ENCODE peak calls at places on chromosomes 1 and 21, in ten cellular contexts. One of them, this sample, is unnamed. For H3K4me1, the result is how much of the 10 kb centered on the place peaks cover.

GRCh38 chr1:186304982-186305949 is 69.8 kb downstream of the TPR start:
- DNase-seq in A549: peak
- DNase-seq in suprapubic skin: no peak
- DNase-seq in GM12878: no peak
- DNase-seq in transverse colon: no peak
- DNase-seq in esophagus muscularis mucosa: no peak
- DNase-seq in ovary: no peak
- DNase-seq in sigmoid colon: no peak
- DNase-seq in upper lobe of left lung: no peak
- DNase-seq in H1: no peak
- DNase-seq in this sample: no peak

GRCh38 chr1:30740952-30741894 is 16.4 kb downstream of the LAPTM5 start:
- DNase-seq in A549: no peak
- DNase-seq in suprapubic skin: no peak
- DNase-seq in GM12878: no peak
- DNase-seq in transverse colon: no peak
- DNase-seq in esophagus muscularis mucosa: no peak
- DNase-seq in ovary: no peak
- DNase-seq in sigmoid colon: no peak
- DNase-seq in upper lobe of left lung: no peak
- DNase-seq in H1: no peak
- DNase-seq in this sample: no peak

GRCh38 chr1:29166291-29166878 is 15.3 kb downstream of the SRSF4 start:
- DNase-seq in A549: no peak
- DNase-seq in suprapubic skin: no peak
- DNase-seq in GM12878: no peak
- DNase-seq in transverse colon: peak
- DNase-seq in esophagus muscularis mucosa: no peak
- DNase-seq in ovary: no peak
- DNase-seq in sigmoid colon: no peak
- DNase-seq in upper lobe of left lung: no peak
- DNase-seq in H1: no peak
- DNase-seq in this sample: no peak

GRCh38 chr1:228684609-228685008 is 50.7 kb upstream of the RHOU start:
- DNase-seq in A549: no peak
- DNase-seq in suprapubic skin: no peak
- DNase-seq in GM12878: no peak
- DNase-seq in transverse colon: no peak
- DNase-seq in esophagus muscularis mucosa: no peak
- DNase-seq in ovary: no peak
- DNase-seq in sigmoid colon: no peak
- DNase-seq in upper lobe of left lung: no peak
- DNase-seq in H1: no peak
- DNase-seq in this sample: no peak

GRCh38 chr1:225848044-225848955 is 33.9 kb downstream of the TMEM63A start:
- DNase-seq in A549: no peak
- DNase-seq in suprapubic skin: no peak
- DNase-seq in GM12878: peak
- DNase-seq in transverse colon: no peak
- DNase-seq in esophagus muscularis mucosa: no peak
- DNase-seq in ovary: no peak
- DNase-seq in sigmoid colon: no peak
- DNase-seq in upper lobe of left lung: no peak
- DNase-seq in H1: no peak
- DNase-seq in this sample: no peak

GRCh38 chr21:27426196-27426595 is 459.3 kb upstream of the ADAMTS5 start:
- DNase-seq in A549: no peak
- DNase-seq in suprapubic skin: no peak
- DNase-seq in GM12878: no peak
- DNase-seq in transverse colon: no peak
- DNase-seq in esophagus muscularis mucosa: no peak
- DNase-seq in ovary: no peak
- DNase-seq in sigmoid colon: no peak
- DNase-seq in upper lobe of left lung: no peak
- DNase-seq in H1: no peak
- DNase-seq in this sample: no peak

GRCh38 chr1:169312084-169312954 is 55.3 kb downstream of the NME7 start:
- DNase-seq in A549: peak
- DNase-seq in suprapubic skin: no peak
- DNase-seq in GM12878: peak
- DNase-seq in transverse colon: no peak
- DNase-seq in esophagus muscularis mucosa: no peak
- DNase-seq in ovary: no peak
- DNase-seq in sigmoid colon: no peak
- DNase-seq in upper lobe of left lung: peak
- DNase-seq in H1: no peak
- DNase-seq in this sample: no peak

GRCh38 chr1:101139130-101139529 is 97.7 kb upstream of the S1PR1 start:
- DNase-seq in A549: no peak
- DNase-seq in suprapubic skin: no peak
- DNase-seq in GM12878: no peak
- DNase-seq in transverse colon: no peak
- DNase-seq in esophagus muscularis mucosa: no peak
- DNase-seq in ovary: no peak
- DNase-seq in sigmoid colon: no peak
- DNase-seq in upper lobe of left lung: no peak
- DNase-seq in H1: no peak
- DNase-seq in this sample: no peak

GRCh38 chr1:159211331-159212136 is 6.9 kb downstream of the ACKR1 start:
- DNase-seq in A549: peak
- DNase-seq in suprapubic skin: no peak
- DNase-seq in GM12878: no peak
- DNase-seq in transverse colon: peak
- DNase-seq in esophagus muscularis mucosa: no peak
- DNase-seq in ovary: no peak
- DNase-seq in sigmoid colon: no peak
- DNase-seq in upper lobe of left lung: peak
- DNase-seq in H1: no peak
- DNase-seq in this sample: no peak

GRCh38 chr1:175400811-175401210 is 208.2 kb upstream of the KIAA0040 start:
- DNase-seq in A549: no peak
- DNase-seq in suprapubic skin: no peak
- DNase-seq in GM12878: no peak
- DNase-seq in transverse colon: no peak
- DNase-seq in esophagus muscularis mucosa: no peak
- DNase-seq in ovary: no peak
- DNase-seq in sigmoid colon: no peak
- DNase-seq in upper lobe of left lung: no peak
- DNase-seq in H1: no peak
- DNase-seq in this sample: no peak

GRCh38 chr1:176893625-176894352 is 270.7 kb downstream of the ASTN1 start:
- DNase-seq in A549: no peak
- DNase-seq in suprapubic skin: no peak
- DNase-seq in GM12878: no peak
- DNase-seq in transverse colon: no peak
- DNase-seq in esophagus muscularis mucosa: no peak
- DNase-seq in ovary: no peak
- DNase-seq in sigmoid colon: no peak
- DNase-seq in upper lobe of left lung: no peak
- DNase-seq in H1: no peak
- DNase-seq in this sample: no peak

GRCh38 chr21:24369278-24369677 is 1238.0 kb downstream of the MRPL39 start:
- DNase-seq in A549: no peak
- DNase-seq in suprapubic skin: no peak
- DNase-seq in GM12878: no peak
- DNase-seq in transverse colon: no peak
- DNase-seq in esophagus muscularis mucosa: no peak
- DNase-seq in ovary: no peak
- DNase-seq in sigmoid colon: no peak
- DNase-seq in upper lobe of left lung: no peak
- DNase-seq in H1: no peak
- DNase-seq in this sample: no peak

DNA sequence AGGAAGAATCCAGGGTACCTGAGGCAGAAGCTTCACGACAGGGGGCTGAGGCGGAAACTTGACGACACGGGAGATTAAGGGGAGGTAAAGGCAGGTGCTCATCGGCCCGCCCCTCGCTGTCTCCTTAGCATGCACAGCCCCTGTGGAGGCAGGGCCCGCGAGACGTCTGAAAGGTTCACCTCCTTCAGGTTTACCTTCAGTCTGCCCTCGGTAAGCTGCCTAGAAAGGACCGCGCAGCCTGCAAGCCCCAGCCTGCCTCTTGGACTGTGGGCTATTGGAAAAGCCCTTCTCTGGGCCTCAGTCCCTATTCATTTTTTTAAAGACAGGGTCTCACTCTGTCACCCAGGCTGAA is 28.5 kb downstream of the KNCN start:
- DNase-seq in A549: no peak
- DNase-seq in suprapubic skin: no peak
- DNase-seq in GM12878: no peak
- DNase-seq in transverse colon: no peak
- DNase-seq in esophagus muscularis mucosa: no peak
- DNase-seq in ovary: no peak
- DNase-seq in sigmoid colon: no peak
- DNase-seq in upper lobe of left lung: no peak
- DNase-seq in H1: no peak
- DNase-seq in this sample: no peak
- TF ChIP-seq POLR2A in A549: no peak
- TF ChIP-seq POLR2A in suprapubic skin: no peak
- TF ChIP-seq POLR2A in GM12878: no peak
- TF ChIP-seq POLR2A in transverse colon: no peak
- TF ChIP-seq POLR2A in esophagus muscularis mucosa: no peak
- TF ChIP-seq POLR2A in ovary: no peak
- TF ChIP-seq POLR2A in sigmoid colon: no peak
- TF ChIP-seq POLR2A in upper lobe of left lung: no peak
- TF ChIP-seq POLR2A in H1: no peak
- TF ChIP-seq POLR2A in this sample: no peak

DNA sequence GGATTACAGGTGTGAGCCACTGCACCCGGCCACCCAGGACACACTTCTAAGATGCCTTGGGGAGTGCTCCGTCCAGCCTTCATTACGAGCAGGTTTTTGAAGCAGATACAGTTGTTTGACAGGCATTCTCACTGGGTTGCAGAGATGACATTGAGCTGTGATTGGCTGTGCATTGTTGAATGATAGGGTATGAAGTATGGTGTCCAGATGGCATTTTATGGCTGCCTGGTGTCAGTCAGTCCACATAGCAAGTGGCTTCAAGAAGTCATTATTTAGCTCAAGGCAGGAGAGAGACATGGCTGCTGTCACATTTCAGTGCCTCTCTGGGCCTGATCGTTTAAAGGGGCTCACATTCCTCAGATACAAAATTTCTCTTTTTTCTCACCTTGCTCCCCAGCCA is 14.8 kb upstream of the PADI2 start:
- DNase-seq in A549: no peak
- DNase-seq in suprapubic skin: no peak
- DNase-seq in GM12878: no peak
- DNase-seq in transverse colon: no peak
- DNase-seq in esophagus muscularis mucosa: no peak
- DNase-seq in ovary: no peak
- DNase-seq in sigmoid colon: no peak
- DNase-seq in upper lobe of left lung: no peak
- DNase-seq in H1: no peak
- DNase-seq in this sample: no peak
- TF ChIP-seq EP300 in A549: no peak
- TF ChIP-seq EP300 in suprapubic skin: no peak
- TF ChIP-seq EP300 in GM12878: no peak
- TF ChIP-seq EP300 in transverse colon: no peak
- TF ChIP-seq EP300 in esophagus muscularis mucosa: no peak
- TF ChIP-seq EP300 in ovary: no peak
- TF ChIP-seq EP300 in sigmoid colon: no peak
- TF ChIP-seq EP300 in upper lobe of left lung: no peak
- TF ChIP-seq EP300 in H1: no peak
- TF ChIP-seq EP300 in this sample: no peak

GRCh38 chr21:42703173-42703908 is 49.9 kb downstream of the PDE9A start:
- DNase-seq in A549: no peak
- DNase-seq in suprapubic skin: no peak
- DNase-seq in GM12878: no peak
- DNase-seq in transverse colon: no peak
- DNase-seq in esophagus muscularis mucosa: no peak
- DNase-seq in ovary: no peak
- DNase-seq in sigmoid colon: peak
- DNase-seq in upper lobe of left lung: no peak
- DNase-seq in H1: no peak
- DNase-seq in this sample: no peak
- H3K4me1 ChIP-seq in A549: under half
- H3K4me1 ChIP-seq in suprapubic skin: under half
- H3K4me1 ChIP-seq in GM12878: under half
- H3K4me1 ChIP-seq in transverse colon: under half
- H3K4me1 ChIP-seq in esophagus muscularis mucosa: under half
- H3K4me1 ChIP-seq in ovary: under half
- H3K4me1 ChIP-seq in sigmoid colon: under half
- H3K4me1 ChIP-seq in upper lobe of left lung: under half
- H3K4me1 ChIP-seq in H1: under half
- H3K4me1 ChIP-seq in this sample: under half

GRCh38 chr1:42932442-42932941 is 26.2 kb downstream of the SLC2A1 start:
- DNase-seq in A549: no peak
- DNase-seq in suprapubic skin: peak
- DNase-seq in GM12878: no peak
- DNase-seq in transverse colon: no peak
- DNase-seq in esophagus muscularis mucosa: no peak
- DNase-seq in ovary: no peak
- DNase-seq in sigmoid colon: no peak
- DNase-seq in upper lobe of left lung: no peak
- DNase-seq in H1: no peak
- DNase-seq in this sample: no peak

GRCh38 chr1:42931108-42931539 is 27.5 kb downstream of the SLC2A1 start:
- DNase-seq in A549: peak
- DNase-seq in suprapubic skin: peak
- DNase-seq in GM12878: peak
- DNase-seq in transverse colon: peak
- DNase-seq in esophagus muscularis mucosa: no peak
- DNase-seq in ovary: no peak
- DNase-seq in sigmoid colon: no peak
- DNase-seq in upper lobe of left lung: peak
- DNase-seq in H1: no peak
- DNase-seq in this sample: no peak

GRCh38 chr1:42933060-42933586 is 25.5 kb downstream of the SLC2A1 start:
- DNase-seq in A549: no peak
- DNase-seq in suprapubic skin: peak
- DNase-seq in GM12878: no peak
- DNase-seq in transverse colon: no peak
- DNase-seq in esophagus muscularis mucosa: no peak
- DNase-seq in ovary: no peak
- DNase-seq in sigmoid colon: no peak
- DNase-seq in upper lobe of left lung: no peak
- DNase-seq in H1: no peak
- DNase-seq in this sample: no peak

GRCh38 chr1:42930178-42931107 is 28.2 kb downstream of the SLC2A1 start:
- DNase-seq in A549: no peak
- DNase-seq in suprapubic skin: peak
- DNase-seq in GM12878: no peak
- DNase-seq in transverse colon: no peak
- DNase-seq in esophagus muscularis mucosa: no peak
- DNase-seq in ovary: no peak
- DNase-seq in sigmoid colon: no peak
- DNase-seq in upper lobe of left lung: no peak
- DNase-seq in H1: no peak
- DNase-seq in this sample: no peak

DNA sequence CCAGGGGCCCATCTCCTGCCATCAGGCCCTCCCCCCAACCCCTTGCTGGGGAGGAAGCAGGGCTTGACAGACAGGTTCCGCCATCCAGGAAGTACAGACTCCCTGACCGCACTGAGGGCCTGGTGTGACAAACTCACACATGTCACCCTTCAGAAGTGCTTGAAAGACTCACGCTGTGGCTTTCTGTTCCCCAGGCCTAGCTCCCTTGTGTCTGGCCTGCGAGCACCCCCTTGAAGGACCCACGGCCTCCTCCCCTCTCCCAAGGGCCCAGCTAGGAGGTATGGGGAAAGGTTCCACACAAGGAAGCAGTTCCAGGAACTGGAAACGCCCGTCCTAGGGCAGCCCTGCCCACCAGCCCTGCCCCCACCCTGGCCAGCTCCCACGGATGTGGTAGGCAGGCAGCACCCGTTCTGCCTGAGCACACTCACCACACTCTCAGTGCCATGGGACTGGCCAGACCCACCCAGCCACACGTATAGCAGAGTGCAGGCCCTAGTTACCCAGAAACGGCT is 26.7 kb downstream of the SLC2A1 start:
- DNase-seq in A549: peak
- DNase-seq in suprapubic skin: peak
- DNase-seq in GM12878: peak
- DNase-seq in transverse colon: peak
- DNase-seq in esophagus muscularis mucosa: no peak
- DNase-seq in ovary: no peak
- DNase-seq in sigmoid colon: peak
- DNase-seq in upper lobe of left lung: peak
- DNase-seq in H1: no peak
- DNase-seq in this sample: no peak
- TF ChIP-seq POLR2A in A549: no peak
- TF ChIP-seq POLR2A in suprapubic skin: no peak
- TF ChIP-seq POLR2A in GM12878: peak
- TF ChIP-seq POLR2A in transverse colon: peak
- TF ChIP-seq POLR2A in esophagus muscularis mucosa: no peak
- TF ChIP-seq POLR2A in ovary: no peak
- TF ChIP-seq POLR2A in sigmoid colon: no peak
- TF ChIP-seq POLR2A in upper lobe of left lung: no peak
- TF ChIP-seq POLR2A in H1: no peak
- TF ChIP-seq POLR2A in this sample: no peak